ENCODE peak calls at places on chromosomes 2 and 18, in ten cellular contexts. T, B, E, I, Z, M, S, F, O and Y are unnamed samples.

GRCh38 chr2:47501374-47502200 is 98.6 kb downstream of the MSH2 start:
- DNase-seq in I (no peak), S (no peak), B (peak; percentile 57), O (peak; percentile 37), T (no peak), E (no peak), Z (no peak), F (no peak), M (no peak), Y (no peak)

GRCh38 chr2:96538487-96539214 is 2.1 kb downstream of the ARID5A start:
- DNase-seq in S (peak; percentile 77), M (peak; percentile 87), E (peak; percentile 84), T (no peak), F (no peak), I (peak; percentile 56), B (peak; percentile 88), Z (peak; percentile 80), O (no peak), Y (peak; percentile 79)

GRCh38 chr2:179139506-179139905 is 89.6 kb upstream of the CCDC141 start:
- DNase-seq in Z (no peak), M (no peak), B (no peak), E (no peak), F (no peak), O (peak; percentile 28), S (no peak), T (no peak), I (no peak), Y (no peak)

GRCh38 chr2:120814352-120814751 is 78.7 kb downstream of the GLI2 start:
- DNase-seq in M (no peak), Z (no peak), S (no peak), E (no peak), B (no peak), O (no peak), I (no peak), T (no peak), F (no peak), Y (no peak)

GRCh38 chr2:105576440-105577241 is 168.1 kb upstream of the NCK2 start:
- DNase-seq in Z (no peak), S (no peak), F (peak; percentile 38), M (no peak), I (no peak), O (peak; percentile 42), E (no peak), B (peak; percentile 20), T (peak; percentile 36), Y (no peak)

GRCh38 chr2:46097714-46098480 is 199.3 kb upstream of the EPAS1 start:
- DNase-seq in Z (peak; percentile 80), I (no peak), F (no peak), E (peak; percentile 89), O (peak; percentile 100), T (peak; percentile 76), S (peak; percentile 74), M (peak; percentile 76), B (peak; percentile 96), Y (peak; percentile 63)

GRCh38 chr2:3492951-3493609 is 26.3 kb downstream of the ADI1 start:
- DNase-seq in O (peak; percentile 96), E (no peak), T (no peak), S (peak; percentile 23), B (peak; percentile 70), Z (peak; percentile 88), M (no peak), F (no peak), I (no peak), Y (no peak)

GRCh38 chr2:46632349-46632748 is 153.0 kb downstream of the TMEM247 start:
- DNase-seq in M (no peak), B (peak; percentile 79), I (no peak), Z (no peak), S (no peak), E (no peak), O (peak; percentile 77), F (peak; percentile 14), T (peak; percentile 44), Y (no peak)

GRCh38 chr2:69124327-69124726 is 111.3 kb downstream of the ANTXR1 start:
- DNase-seq in B (no peak), Z (no peak), T (no peak), I (no peak), F (no peak), S (no peak), M (no peak), O (no peak), E (no peak), Y (no peak)

GRCh38 chr2:128636802-128637147 is 318.1 kb upstream of the HS6ST1 start:
- DNase-seq in F (no peak), I (no peak), S (peak; percentile 8), B (no peak), M (no peak), E (no peak), Z (no peak), T (no peak), O (no peak), Y (no peak)

GRCh38 chr18:13372405-13372995 is 153.9 kb downstream of the LDLRAD4 start:
- DNase-seq in T (no peak), S (no peak), F (no peak), I (no peak), M (no peak), O (no peak), B (no peak), E (no peak), Z (no peak), Y (no peak)

DNA sequence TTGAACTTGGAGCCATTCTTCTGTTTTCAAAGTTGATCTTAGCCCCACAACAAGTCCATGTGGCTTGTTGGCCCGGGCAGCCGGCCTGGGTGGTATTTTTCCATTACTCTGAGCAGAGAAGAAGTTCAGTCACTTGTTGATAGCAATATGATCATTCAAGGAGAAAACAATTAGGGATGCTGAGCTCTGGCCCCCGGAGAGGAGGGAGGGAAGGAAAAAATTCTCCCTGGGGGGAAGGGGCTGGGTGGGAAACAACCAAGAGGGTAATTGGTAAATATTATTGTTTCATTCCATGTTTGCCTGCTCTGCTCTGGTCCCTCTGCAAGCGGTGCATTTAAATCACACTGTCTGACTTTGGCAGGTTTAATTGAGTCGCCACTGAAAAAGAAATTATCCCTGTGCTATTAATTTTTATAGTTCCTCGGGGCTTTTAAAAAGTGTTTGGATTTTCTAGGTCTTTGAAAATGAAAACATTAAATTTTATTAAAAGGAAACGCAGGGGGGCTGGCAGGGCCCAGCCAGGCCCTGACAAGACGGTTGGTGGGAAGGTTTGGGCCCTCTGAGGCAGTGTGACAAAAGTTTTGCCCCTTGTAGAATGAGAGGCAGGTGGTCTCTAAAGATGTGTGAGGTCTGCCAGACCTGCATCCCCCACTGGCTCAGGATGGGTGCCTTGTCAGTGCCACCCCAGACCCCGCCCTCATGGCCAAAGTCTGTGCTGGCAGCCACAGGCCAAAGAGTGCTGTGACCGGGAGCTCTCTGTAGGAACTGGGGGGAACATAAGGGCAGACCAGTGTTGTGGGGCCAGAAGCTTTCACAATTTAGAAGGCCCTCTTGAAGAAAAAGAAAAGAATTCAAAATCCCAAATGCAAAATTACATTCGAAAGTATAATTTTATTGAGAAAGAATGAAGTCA is 52.5 kb upstream of the SLC14A2 start:
- DNase-seq in Z (peak; percentile 69), O (no peak), M (peak; percentile 23), B (no peak), S (no peak), T (no peak), I (no peak), F (no peak), E (peak; percentile 37), Y (peak; percentile 57)
- H3K27ac ChIP-seq in Z (peak overlapping the region; percentile 64), O (no peak overlapping the region), M (peak overlapping the region; percentile 58), B (no peak overlapping the region), S (peak overlapping the region; percentile 50), T (no peak overlapping the region), I (peak overlapping the region; percentile 51), F (no peak overlapping the region), E (no peak overlapping the region), Y (peak overlapping the region; percentile 44)

GRCh38 chr2:152555048-152555447 is 162.2 kb downstream of the PRPF40A start:
- DNase-seq in O (no peak), Z (no peak), I (no peak), B (peak; percentile 37), F (no peak), S (no peak), M (no peak), E (no peak), T (no peak), Y (no peak)
- TF ChIP-seq CTCF in O (peak; percentile 22), Z (no peak), I (no peak), B (peak; percentile 13), F (peak; percentile 18), S (no peak), M (no peak), E (no peak), T (peak; percentile 46), Y (no peak)

GRCh38 chr18:7754725-7755181 is 187.6 kb downstream of the PTPRM start:
- DNase-seq in B (no peak), O (peak; percentile 17), T (peak; percentile 8), I (no peak), M (no peak), E (no peak), Z (no peak), F (no peak), S (no peak), Y (no peak)
- TF ChIP-seq POLR2A in B (no peak), O (no peak), T (no peak), I (no peak), M (no peak), E (no peak), Z (no peak), F (no peak), S (no peak), Y (no peak)

DNA sequence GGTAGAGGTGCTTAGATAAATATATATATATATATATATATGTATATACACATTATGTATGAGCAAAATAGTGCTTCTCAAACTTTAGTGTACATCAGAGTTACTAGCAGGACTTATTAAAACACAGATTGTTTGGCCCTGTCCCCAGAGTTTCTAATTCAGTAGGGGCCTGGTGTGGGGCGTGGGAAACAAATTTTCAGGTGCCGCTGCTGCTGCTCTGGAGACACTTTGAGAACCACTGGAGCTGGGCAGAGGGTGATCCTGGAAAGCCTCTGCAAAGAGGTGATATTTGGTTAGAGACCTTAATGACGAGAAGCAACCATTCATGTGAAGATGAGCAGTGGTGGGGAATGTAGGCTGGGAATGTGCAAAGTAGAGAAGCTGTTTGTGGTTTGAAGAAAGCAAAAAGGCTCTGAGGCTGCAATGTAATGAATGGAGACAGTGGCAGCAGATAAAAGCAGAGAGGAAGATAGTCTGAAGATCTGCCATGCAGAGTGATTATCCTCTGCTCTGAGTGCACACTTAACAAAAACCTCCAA is 142.9 kb downstream of the PLCL1 start:
- DNase-seq in O (no peak), E (no peak), Z (no peak), M (no peak), I (no peak), B (no peak), S (no peak), T (no peak), F (no peak), Y (no peak)
- H3K27ac ChIP-seq in O (no peak overlapping the region), E (no peak overlapping the region), Z (peak overlapping the region; percentile 52), M (no peak overlapping the region), I (no peak overlapping the region), B (no peak overlapping the region), S (no peak overlapping the region), T (no peak overlapping the region), F (no peak overlapping the region), Y (no peak overlapping the region)

GRCh38 chr2:113192459-113193100 is 18.8 kb downstream of the PSD4 start:
- DNase-seq in M (no peak), O (no peak), B (no peak), S (no peak), Z (no peak), F (no peak), E (no peak), T (no peak), I (no peak), Y (no peak)
- TF ChIP-seq CTCF in M (no peak), O (no peak), B (no peak), S (no peak), Z (no peak), F (peak; percentile 29), E (no peak), T (peak; percentile 11), I (no peak), Y (no peak)